ENCODE peak calls at places on chromosome 22, in five cellular contexts. Q is fibroblast of lung, L is iPS DF 6.9, C is uterus, J is neuronal stem cell. S is an unnamed sample.

GRCh38 chr22:41731609-41732008 is 32.3 kb downstream of the MEI1 start:
- DNase-seq in Q (no peak), L (no peak), C (no peak), J (no peak), S (no peak)

GRCh38 chr22:35177811-35178210 is 79.5 kb upstream of the HMGXB4 start:
- DNase-seq in Q (no peak), L (no peak), C (no peak), J (no peak), S (no peak)

GRCh38 chr22:48885271-48885918 is 942.3 kb downstream of the BRD1 start:
- DNase-seq in Q (no peak), L (no peak), C (no peak), J (no peak), S (no peak)

GRCh38 chr22:23084453-23085350 is 14.4 kb downstream of the GNAZ start:
- DNase-seq in Q (no peak), L (no peak), C (no peak), J (no peak), S (no peak)

GRCh38 chr22:38267086-38267485 is 5.7 kb downstream of the TMEM184B start:
- DNase-seq in Q (no peak), L (no peak), C (no peak), J (no peak), S (peak; percentile 81)

GRCh38 chr22:27401321-27401720 is 400.2 kb downstream of the MN1 start:
- DNase-seq in Q (no peak), L (no peak), C (no peak), J (no peak), S (no peak)

GRCh38 chr22:39457546-39458442 is 982 bp downstream of the MGAT3 start:
- DNase-seq in Q (no peak), L (no peak), C (no peak), J (no peak), S (no peak)

GRCh38 chr22:45928726-45929359 is 48.1 kb downstream of the WNT7B start:
- DNase-seq in Q (no peak), L (no peak), C (no peak), J (no peak), S (no peak)

GRCh38 chr22:39182478-39183030 is 30.1 kb upstream of the CBX7 start:
- DNase-seq in Q (peak; percentile 23), L (no peak), C (no peak), J (no peak), S (no peak)

GRCh38 chr22:38257170-38257569 is 15.6 kb downstream of the TMEM184B start:
- DNase-seq in Q (peak; percentile 61), L (no peak), C (no peak), J (no peak), S (no peak)

GRCh38 chr22:32543020-32543357 is 68.4 kb downstream of the FBXO7 start:
- DNase-seq in Q (no peak), L (no peak), C (no peak), J (no peak), S (no peak)

GRCh38 chr22:17786435-17787158 is 12.3 kb upstream of the BID start:
- DNase-seq in Q (peak; percentile 34), L (no peak), C (peak; percentile 69), J (peak; percentile 71), S (peak; percentile 39)

GRCh38 chr22:44030051-44030701 is 6.1 kb downstream of the PARVB start:
- DNase-seq in Q (no peak), L (no peak), C (no peak), J (no peak), S (no peak)
- H3K27ac ChIP-seq in Q (no peak overlapping the region), L (no peak overlapping the region), C (peak overlapping the region; percentile 37), J (no peak overlapping the region), S (peak overlapping the region; percentile 62)

GRCh38 chr22:43890901-43891331 is 897 bp downstream of the PNPLA5 start:
- DNase-seq in Q (no peak), L (no peak), C (no peak), J (no peak), S (no peak)

GRCh38 chr22:43891360-43892182 is at the start of gene PNPLA5:
- DNase-seq in Q (no peak), L (peak; percentile 45), C (no peak), J (no peak), S (no peak)

GRCh38 chr22:43894122-43894521 is 2.3 kb upstream of the PNPLA5 start:
- DNase-seq in Q (no peak), L (no peak), C (no peak), J (no peak), S (no peak)

GRCh38 chr22:43892183-43892894 is 526 bp upstream of the PNPLA5 start:
- DNase-seq in Q (no peak), L (no peak), C (no peak), J (no peak), S (no peak)

GRCh38 chr22:43893266-43893665 is 1.5 kb upstream of the PNPLA5 start:
- DNase-seq in Q (no peak), L (no peak), C (no peak), J (no peak), S (no peak)
- H3K27me3 ChIP-seq in Q (peaks cover 16% of the 10 kb centered on the region), L (no peaks in the 10 kb centered on the region), C (peaks cover 19% of the 10 kb centered on the region), J (peaks cover 16% of the 10 kb centered on the region), S (no peaks in the 10 kb centered on the region)

GRCh38 chr22:19643448-19644313 is 70.6 kb upstream of the SEPTIN5 start:
- DNase-seq in Q (peak; percentile 21), L (no peak), C (no peak), J (no peak), S (no peak)
- H3K4me1 ChIP-seq in Q (no peaks in the 10 kb centered on the region), L (peaks cover 2% of the 10 kb centered on the region), C (no peaks in the 10 kb centered on the region), J (peaks cover 4% of the 10 kb centered on the region), S (no peaks in the 10 kb centered on the region)

DNA sequence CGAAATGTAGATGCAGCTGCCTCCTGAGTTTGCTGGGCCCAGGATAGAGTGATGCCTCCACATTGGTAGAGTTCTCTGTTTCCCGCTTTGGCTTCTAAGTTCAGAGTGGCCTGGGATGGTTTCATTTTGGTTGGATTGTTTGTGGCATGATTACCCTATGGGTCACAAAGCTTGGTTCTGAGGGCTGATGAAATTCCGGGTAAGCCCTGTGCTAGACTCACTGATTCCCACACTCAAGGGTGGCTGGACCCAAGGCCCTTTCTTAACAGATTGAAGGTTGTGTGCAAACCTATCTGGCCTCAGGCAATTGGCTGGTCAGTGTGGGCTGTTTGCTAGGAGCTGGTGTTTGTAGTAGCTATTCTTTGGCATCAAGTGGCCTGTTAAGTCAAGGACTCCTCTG is 158.4 kb downstream of the MYO18B start:
- DNase-seq in Q (no peak), L (no peak), C (no peak), J (no peak), S (no peak)
- H3K27ac ChIP-seq in Q (no peak overlapping the region), L (no peak overlapping the region), C (no peak overlapping the region), J (no peak overlapping the region), S (no peak overlapping the region)

GRCh38 chr22:44326549-44326881 is 13.8 kb upstream of the SHISAL1 start:
- DNase-seq in Q (no peak), L (no peak), C (no peak), J (no peak), S (no peak)
- H3K27me3 ChIP-seq in Q (peaks cover 12% of the 10 kb centered on the region), L (peaks cover 4% of the 10 kb centered on the region), C (no peaks in the 10 kb centered on the region), J (peaks cover 3% of the 10 kb centered on the region), S (peaks cover 19% of the 10 kb centered on the region)

GRCh38 chr22:47052236-47053012 is 290.0 kb downstream of the TBC1D22A start:
- DNase-seq in Q (no peak), L (no peak), C (no peak), J (no peak), S (no peak)
- H3K4me1 ChIP-seq in Q (no peaks in the 10 kb centered on the region), L (no peaks in the 10 kb centered on the region), C (no peaks in the 10 kb centered on the region), J (peaks cover 22% of the 10 kb centered on the region), S (no peaks in the 10 kb centered on the region)